ENCODE peak calls at places on chromosome 7, in six cellular contexts. One of them, this sample, is unnamed. For H3K4me1, the result is how much of the 10 kb centered on the place peaks cover.

GRCh38 chr7:64182036-64182790 is 24.8 kb upstream of the ZNF735 start:
- DNase-seq in DND-41: no peak
- DNase-seq in CD4-positive, alpha-beta memory T cell: no peak
- DNase-seq in pancreas: peak
- DNase-seq in endodermal cell: no peak
- DNase-seq in lower lobe of right lung: no peak
- DNase-seq in this sample: no peak

GRCh38 chr7:118753464-118753863 is 529.0 kb downstream of the ANKRD7 start:
- DNase-seq in lower lobe of right lung: no peak
- DNase-seq in pancreas: no peak
- DNase-seq in CD4-positive, alpha-beta memory T cell: no peak
- DNase-seq in DND-41: no peak
- DNase-seq in endodermal cell: no peak
- DNase-seq in this sample: no peak

GRCh38 chr7:4610768-4611467 is 71.2 kb upstream of the FOXK1 start:
- DNase-seq in CD4-positive, alpha-beta memory T cell: peak
- DNase-seq in lower lobe of right lung: no peak
- DNase-seq in endodermal cell: peak
- DNase-seq in pancreas: no peak
- DNase-seq in DND-41: peak
- DNase-seq in this sample: peak

GRCh38 chr7:93327006-93327633 is 95.0 kb downstream of the VPS50 start:
- DNase-seq in endodermal cell: no peak
- DNase-seq in DND-41: no peak
- DNase-seq in CD4-positive, alpha-beta memory T cell: no peak
- DNase-seq in pancreas: no peak
- DNase-seq in lower lobe of right lung: no peak
- DNase-seq in this sample: no peak

GRCh38 chr7:131284702-131285419 is 42.8 kb upstream of the MKLN1 start:
- DNase-seq in pancreas: no peak
- DNase-seq in DND-41: no peak
- DNase-seq in lower lobe of right lung: peak
- DNase-seq in CD4-positive, alpha-beta memory T cell: no peak
- DNase-seq in endodermal cell: no peak
- DNase-seq in this sample: no peak

GRCh38 chr7:130157700-130158099 is 47.5 kb downstream of the TMEM209 start:
- DNase-seq in DND-41: no peak
- DNase-seq in CD4-positive, alpha-beta memory T cell: no peak
- DNase-seq in endodermal cell: no peak
- DNase-seq in pancreas: no peak
- DNase-seq in lower lobe of right lung: no peak
- DNase-seq in this sample: no peak

GRCh38 chr7:98922392-98923107 is 44.2 kb downstream of the TRRAP start:
- DNase-seq in lower lobe of right lung: peak
- DNase-seq in endodermal cell: no peak
- DNase-seq in pancreas: no peak
- DNase-seq in CD4-positive, alpha-beta memory T cell: no peak
- DNase-seq in DND-41: no peak
- DNase-seq in this sample: no peak

GRCh38 chr7:51455948-51456347 is 139.3 kb upstream of the COBL start:
- DNase-seq in endodermal cell: peak
- DNase-seq in pancreas: no peak
- DNase-seq in lower lobe of right lung: no peak
- DNase-seq in DND-41: no peak
- DNase-seq in CD4-positive, alpha-beta memory T cell: no peak
- DNase-seq in this sample: no peak

GRCh38 chr7:117071597-117071996 is 118.3 kb downstream of the ST7 start:
- DNase-seq in CD4-positive, alpha-beta memory T cell: no peak
- DNase-seq in lower lobe of right lung: no peak
- DNase-seq in endodermal cell: no peak
- DNase-seq in pancreas: no peak
- DNase-seq in DND-41: no peak
- DNase-seq in this sample: no peak

GRCh38 chr7:38374507-38374906 is 101.1 kb upstream of the TARP start:
- DNase-seq in CD4-positive, alpha-beta memory T cell: peak
- DNase-seq in DND-41: peak
- DNase-seq in lower lobe of right lung: no peak
- DNase-seq in endodermal cell: peak
- DNase-seq in pancreas: no peak
- DNase-seq in this sample: peak

GRCh38 chr7:155066417-155066950 is 3.6 kb upstream of the HTR5A start:
- DNase-seq in pancreas: peak
- DNase-seq in CD4-positive, alpha-beta memory T cell: no peak
- DNase-seq in endodermal cell: no peak
- DNase-seq in lower lobe of right lung: no peak
- DNase-seq in DND-41: no peak
- DNase-seq in this sample: no peak

GRCh38 chr7:150359007-150359917 is 9.4 kb upstream of the REPIN1 start:
- DNase-seq in pancreas: no peak
- DNase-seq in DND-41: peak
- DNase-seq in lower lobe of right lung: no peak
- DNase-seq in endodermal cell: peak
- DNase-seq in CD4-positive, alpha-beta memory T cell: no peak
- DNase-seq in this sample: no peak

GRCh38 chr7:100444311-100445278 is 8.3 kb upstream of the PPP1R35 start:
- DNase-seq in DND-41: peak
- DNase-seq in lower lobe of right lung: no peak
- DNase-seq in endodermal cell: peak
- DNase-seq in pancreas: peak
- DNase-seq in CD4-positive, alpha-beta memory T cell: no peak
- DNase-seq in this sample: no peak

GRCh38 chr7:123398931-123399330 is 135.5 kb downstream of the IQUB start:
- DNase-seq in lower lobe of right lung: no peak
- DNase-seq in DND-41: no peak
- DNase-seq in pancreas: no peak
- DNase-seq in CD4-positive, alpha-beta memory T cell: no peak
- DNase-seq in endodermal cell: no peak
- DNase-seq in this sample: no peak

DNA sequence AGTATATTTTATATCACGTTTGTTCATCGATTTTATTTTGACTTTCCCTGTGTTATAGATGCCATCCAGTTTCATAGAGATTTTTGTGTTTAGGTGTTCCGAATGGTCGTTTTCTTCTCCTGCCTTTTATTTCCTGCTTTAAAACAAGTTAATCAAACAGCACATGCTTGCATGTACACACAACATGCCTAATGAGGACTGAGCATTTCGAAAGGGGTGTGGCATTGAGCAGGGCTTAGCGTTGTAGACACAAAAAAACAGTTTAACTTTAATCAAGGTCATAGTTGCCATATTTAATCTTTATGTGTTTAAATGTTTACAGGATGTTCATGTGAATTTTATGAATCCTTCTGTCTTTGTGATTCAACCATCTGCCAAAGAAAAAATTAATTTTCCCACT is 430.5 kb upstream of the GALNT17 start:
- DNase-seq in CD4-positive, alpha-beta memory T cell: no peak
- DNase-seq in pancreas: no peak
- DNase-seq in lower lobe of right lung: no peak
- DNase-seq in endodermal cell: no peak
- DNase-seq in DND-41: no peak
- DNase-seq in this sample: no peak
- H3K4me1 ChIP-seq in CD4-positive, alpha-beta memory T cell: under half
- H3K4me1 ChIP-seq in pancreas: under half
- H3K4me1 ChIP-seq in lower lobe of right lung: under half
- H3K4me1 ChIP-seq in endodermal cell: under half
- H3K4me1 ChIP-seq in DND-41: half or more
- H3K4me1 ChIP-seq in this sample: under half

GRCh38 chr7:2519119-2519930 is at the start of gene LFNG:
- DNase-seq in pancreas: peak
- DNase-seq in lower lobe of right lung: peak
- DNase-seq in endodermal cell: peak
- DNase-seq in CD4-positive, alpha-beta memory T cell: peak
- DNase-seq in DND-41: peak
- DNase-seq in this sample: peak
- H3K4me1 ChIP-seq in pancreas: under half
- H3K4me1 ChIP-seq in lower lobe of right lung: under half
- H3K4me1 ChIP-seq in endodermal cell: under half
- H3K4me1 ChIP-seq in CD4-positive, alpha-beta memory T cell: under half
- H3K4me1 ChIP-seq in DND-41: under half
- H3K4me1 ChIP-seq in this sample: under half

DNA sequence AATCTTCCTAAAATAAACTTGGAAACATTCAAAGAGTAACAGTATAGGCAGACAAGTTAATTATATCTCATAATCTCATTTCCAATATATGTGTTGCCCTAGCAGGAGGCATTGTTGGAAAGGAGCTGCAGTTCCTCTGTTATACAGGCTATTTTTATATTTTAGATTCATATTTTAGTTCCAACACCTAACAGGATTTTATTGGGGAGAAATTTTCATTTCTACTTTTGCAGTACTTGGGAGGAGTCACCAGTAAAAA is 19.3 kb downstream of the VOPP1 start:
- DNase-seq in DND-41: no peak
- DNase-seq in pancreas: no peak
- DNase-seq in CD4-positive, alpha-beta memory T cell: no peak
- DNase-seq in endodermal cell: no peak
- DNase-seq in lower lobe of right lung: no peak
- DNase-seq in this sample: no peak
- H3K4me1 ChIP-seq in DND-41: under half
- H3K4me1 ChIP-seq in pancreas: under half
- H3K4me1 ChIP-seq in CD4-positive, alpha-beta memory T cell: half or more
- H3K4me1 ChIP-seq in endodermal cell: under half
- H3K4me1 ChIP-seq in lower lobe of right lung: under half
- H3K4me1 ChIP-seq in this sample: half or more

GRCh38 chr7:45983720-45984032 is 62.6 kb upstream of the IGFBP3 start:
- DNase-seq in DND-41: no peak
- DNase-seq in lower lobe of right lung: no peak
- DNase-seq in pancreas: no peak
- DNase-seq in endodermal cell: no peak
- DNase-seq in CD4-positive, alpha-beta memory T cell: no peak
- DNase-seq in this sample: no peak

GRCh38 chr7:45982912-45983719 is 62.0 kb upstream of the IGFBP3 start:
- DNase-seq in pancreas: no peak
- DNase-seq in DND-41: no peak
- DNase-seq in CD4-positive, alpha-beta memory T cell: no peak
- DNase-seq in lower lobe of right lung: no peak
- DNase-seq in endodermal cell: peak
- DNase-seq in this sample: no peak

GRCh38 chr7:45985902-45986301 is 64.8 kb upstream of the IGFBP3 start:
- DNase-seq in endodermal cell: peak
- DNase-seq in lower lobe of right lung: no peak
- DNase-seq in DND-41: no peak
- DNase-seq in pancreas: no peak
- DNase-seq in CD4-positive, alpha-beta memory T cell: no peak
- DNase-seq in this sample: no peak

GRCh38 chr7:45986355-45987298 is 65.6 kb upstream of the IGFBP3 start:
- DNase-seq in endodermal cell: peak
- DNase-seq in DND-41: no peak
- DNase-seq in lower lobe of right lung: no peak
- DNase-seq in CD4-positive, alpha-beta memory T cell: no peak
- DNase-seq in pancreas: no peak
- DNase-seq in this sample: no peak

GRCh38 chr7:45984386-45985295 is 63.6 kb upstream of the IGFBP3 start:
- DNase-seq in lower lobe of right lung: no peak
- DNase-seq in CD4-positive, alpha-beta memory T cell: no peak
- DNase-seq in pancreas: no peak
- DNase-seq in DND-41: no peak
- DNase-seq in endodermal cell: peak
- DNase-seq in this sample: no peak
- H3K4me1 ChIP-seq in lower lobe of right lung: under half
- H3K4me1 ChIP-seq in CD4-positive, alpha-beta memory T cell: under half
- H3K4me1 ChIP-seq in pancreas: under half
- H3K4me1 ChIP-seq in DND-41: under half
- H3K4me1 ChIP-seq in endodermal cell: under half
- H3K4me1 ChIP-seq in this sample: under half

GRCh38 chr7:148419856-148420508 is 170.6 kb upstream of the C7orf33 start:
- DNase-seq in lower lobe of right lung: no peak
- DNase-seq in endodermal cell: no peak
- DNase-seq in DND-41: peak
- DNase-seq in CD4-positive, alpha-beta memory T cell: no peak
- DNase-seq in pancreas: no peak
- DNase-seq in this sample: no peak

GRCh38 chr7:148422028-148422427 is 168.5 kb upstream of the C7orf33 start:
- DNase-seq in DND-41: no peak
- DNase-seq in pancreas: no peak
- DNase-seq in endodermal cell: no peak
- DNase-seq in lower lobe of right lung: no peak
- DNase-seq in CD4-positive, alpha-beta memory T cell: no peak
- DNase-seq in this sample: no peak
- H3K4me1 ChIP-seq in DND-41: under half
- H3K4me1 ChIP-seq in pancreas: under half
- H3K4me1 ChIP-seq in endodermal cell: under half
- H3K4me1 ChIP-seq in lower lobe of right lung: under half
- H3K4me1 ChIP-seq in CD4-positive, alpha-beta memory T cell: under half
- H3K4me1 ChIP-seq in this sample: under half

GRCh38 chr7:23001610-23002009 is 12.3 kb downstream of the HYCC1 start:
- DNase-seq in pancreas: no peak
- DNase-seq in lower lobe of right lung: no peak
- DNase-seq in CD4-positive, alpha-beta memory T cell: no peak
- DNase-seq in endodermal cell: no peak
- DNase-seq in DND-41: no peak
- DNase-seq in this sample: no peak
- H3K4me1 ChIP-seq in pancreas: under half
- H3K4me1 ChIP-seq in lower lobe of right lung: under half
- H3K4me1 ChIP-seq in CD4-positive, alpha-beta memory T cell: under half
- H3K4me1 ChIP-seq in endodermal cell: under half
- H3K4me1 ChIP-seq in DND-41: under half
- H3K4me1 ChIP-seq in this sample: under half

DNA sequence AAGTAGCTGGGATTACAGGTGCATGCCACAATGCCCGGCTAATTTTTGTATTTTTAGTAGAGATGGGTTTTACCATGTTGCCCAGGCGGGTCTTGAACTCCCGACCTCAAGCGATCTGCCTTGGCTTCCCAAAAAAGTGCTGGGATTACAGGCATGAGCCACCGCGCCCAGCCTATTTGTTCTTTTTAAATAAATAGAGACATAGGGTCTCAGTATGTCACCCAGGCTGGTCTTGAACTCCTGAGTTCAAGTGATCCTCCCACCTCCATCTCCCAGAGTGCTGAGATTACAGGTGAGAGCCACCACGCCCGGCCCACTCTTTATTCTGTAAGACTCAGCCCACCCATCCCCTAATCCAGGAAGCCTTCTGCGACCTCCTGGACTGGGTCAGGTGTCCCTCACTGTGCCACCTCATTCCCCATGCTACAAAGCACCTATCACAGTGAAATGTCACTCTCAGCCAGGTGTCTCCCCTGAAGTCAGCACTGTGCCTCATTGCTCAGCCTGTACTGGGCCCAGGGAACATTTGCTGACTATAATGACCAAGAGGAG is 2.8 kb downstream of the TMEM120A start:
- DNase-seq in endodermal cell: peak
- DNase-seq in DND-41: no peak
- DNase-seq in CD4-positive, alpha-beta memory T cell: no peak
- DNase-seq in pancreas: no peak
- DNase-seq in lower lobe of right lung: peak
- DNase-seq in this sample: no peak
- H3K4me1 ChIP-seq in endodermal cell: under half
- H3K4me1 ChIP-seq in DND-41: under half
- H3K4me1 ChIP-seq in CD4-positive, alpha-beta memory T cell: under half
- H3K4me1 ChIP-seq in pancreas: under half
- H3K4me1 ChIP-seq in lower lobe of right lung: under half
- H3K4me1 ChIP-seq in this sample: under half

This sample was measured in CD8-positive, alpha-beta memory T cell.